ENCODE peak calls at places on chromosomes 2 and 18, in ten cellular contexts. U is choroid plexus epithelial cell, B is PC-3, P is foreskin fibroblast, A is tibial artery, G is astrocyte of the spinal cord, I is cardiac fibroblast, W is DND-41, V is HCT116, X is GM13976. R is an unnamed sample.

GRCh38 chr2:207819021-207819687 is 49.4 kb upstream of the FZD5 start:
- DNase-seq in W (no peak), U (no peak), P (no peak), V (no peak), G (no peak), I (no peak), B (no peak), A (no peak), X (no peak), R (no peak)

GRCh38 chr2:108960006-108960405 is 29.0 kb downstream of the EDAR start:
- DNase-seq in U (peak), B (no peak), G (no peak), V (no peak), A (peak), I (no peak), W (no peak), P (no peak), X (no peak), R (no peak)

GRCh38 chr2:133458280-133458679 is 110.0 kb downstream of the NCKAP5 start:
- DNase-seq in B (peak), A (no peak), U (peak), V (no peak), I (peak), P (peak), X (no peak), W (no peak), G (peak), R (no peak)

GRCh38 chr2:85131116-85131515 is 2.1 kb upstream of the TCF7L1 start:
- DNase-seq in W (no peak), P (peak), G (peak), V (no peak), U (peak), A (no peak), I (peak), X (no peak), B (peak), R (peak)

GRCh38 chr2:232970051-232970450 is 43.0 kb downstream of the NGEF start:
- DNase-seq in W (no peak), V (no peak), B (no peak), G (no peak), P (no peak), U (peak), I (no peak), A (no peak), X (no peak), R (no peak)

GRCh38 chr2:58688813-58689212 is 447.7 kb upstream of the FANCL start:
- DNase-seq in W (no peak), A (no peak), X (no peak), G (no peak), I (no peak), U (no peak), P (no peak), B (no peak), V (no peak), R (no peak)

GRCh38 chr2:128632491-128632780 is 313.8 kb upstream of the HS6ST1 start:
- DNase-seq in G (no peak), X (no peak), P (no peak), B (no peak), V (no peak), W (peak), U (no peak), I (no peak), A (no peak), R (no peak)

GRCh38 chr18:9022397-9023170 is 79.9 kb upstream of the NDUFV2 start:
- DNase-seq in X (no peak), U (peak), W (no peak), V (no peak), B (peak), I (no peak), P (no peak), A (no peak), G (peak), R (no peak)

GRCh38 chr2:3927031-3927430 is 223.7 kb downstream of the DCDC2C start:
- DNase-seq in U (no peak), G (no peak), A (no peak), I (no peak), V (no peak), X (no peak), P (no peak), W (no peak), B (no peak), R (no peak)

GRCh38 chr2:195575879-195576391 is 81.1 kb upstream of the SLC39A10 start:
- DNase-seq in I (peak), A (no peak), U (peak), B (peak), P (peak), V (peak), G (peak), X (peak), W (peak), R (peak)

GRCh38 chr2:85935746-85936208 is 47.0 kb upstream of the ST3GAL5 start:
- DNase-seq in W (no peak), X (no peak), U (peak), A (no peak), V (peak), P (peak), G (peak), I (peak), B (peak), R (no peak)

GRCh38 chr2:220930542-220931076 is 641.5 kb downstream of the EPHA4 start:
- DNase-seq in G (no peak), V (no peak), B (no peak), A (no peak), X (no peak), U (no peak), P (peak), I (no peak), W (no peak), R (no peak)

GRCh38 chr18:55013685-55014084 is 54.4 kb upstream of the CCDC68 start:
- DNase-seq in P (no peak), B (no peak), V (no peak), U (no peak), I (no peak), A (no peak), W (no peak), G (no peak), X (no peak), R (no peak)

GRCh38 chr2:64698668-64699444 is 45.1 kb upstream of the SERTAD2 start:
- DNase-seq in V (peak), G (peak), A (no peak), X (peak), P (peak), U (peak), W (no peak), I (peak), B (peak), R (no peak)

GRCh38 chr18:58605027-58606020 is 23.6 kb downstream of the ALPK2 start:
- DNase-seq in W (no peak), U (peak), X (no peak), G (peak), P (peak), I (peak), A (no peak), B (peak), V (peak), R (peak)

GRCh38 chr2:26915316-26915715 is 55.1 kb upstream of the MAPRE3 start:
- DNase-seq in W (no peak), X (no peak), B (no peak), I (no peak), A (no peak), U (no peak), G (no peak), P (no peak), V (no peak), R (no peak)

GRCh38 chr2:218272531-218273212 is 2.4 kb downstream of the PNKD start:
- DNase-seq in P (peak), W (peak), X (peak), U (peak), G (peak), A (peak), I (peak), B (peak), V (peak), R (peak)
- TF ChIP-seq CTCF in P (peak), W (peak), X (peak), U (peak), G (peak), A (peak), I (peak), B (peak), V (peak), R (peak)

GRCh38 chr2:41695714-41696113 is 352.1 kb upstream of the PKDCC start:
- DNase-seq in V (no peak), W (no peak), I (no peak), B (no peak), P (no peak), X (no peak), G (no peak), A (no peak), U (no peak), R (no peak)
- TF ChIP-seq CTCF in V (no peak), W (no peak), I (no peak), B (no peak), P (no peak), X (no peak), G (no peak), A (no peak), U (no peak), R (no peak)

GRCh38 chr18:3771121-3771971 is 321.4 kb downstream of the TGIF1 start:
- DNase-seq in B (peak), G (peak), I (peak), A (peak), U (peak), P (peak), W (peak), V (peak), X (peak), R (peak)

GRCh38 chr18:3775996-3776395 is 326.0 kb downstream of the TGIF1 start:
- DNase-seq in W (no peak), A (no peak), U (no peak), G (no peak), B (no peak), V (no peak), X (no peak), P (no peak), I (no peak), R (no peak)

GRCh38 chr18:3777719-3778118 is 327.7 kb downstream of the TGIF1 start:
- DNase-seq in X (no peak), V (no peak), G (no peak), P (no peak), A (no peak), I (no peak), W (no peak), U (no peak), B (no peak), R (no peak)

DNA sequence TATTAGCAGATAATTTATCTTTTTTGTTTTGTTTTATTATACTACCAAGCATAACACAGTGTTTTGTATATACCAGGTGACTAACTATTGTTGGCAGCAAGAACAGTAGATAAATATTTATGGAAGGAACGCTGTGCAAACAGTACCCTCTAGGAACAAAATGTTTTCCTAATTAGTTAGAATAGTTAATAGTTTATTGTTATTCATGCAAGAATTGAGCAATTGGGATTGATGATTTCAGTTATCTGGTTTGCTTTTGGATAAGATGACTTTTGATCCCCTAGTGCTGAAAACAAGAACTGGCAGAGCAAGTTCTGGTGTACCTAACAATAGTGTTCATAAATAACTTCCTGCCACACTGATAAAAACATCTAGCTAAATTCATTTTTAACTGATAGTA is 323.3 kb downstream of the TGIF1 start:
- DNase-seq in U (peak), P (peak), B (peak), X (no peak), I (peak), V (no peak), W (no peak), A (no peak), G (no peak), R (no peak)
- TF ChIP-seq CTCF in U (no peak), P (no peak), B (peak), X (no peak), I (peak), V (no peak), W (no peak), A (no peak), G (no peak), R (no peak)

GRCh38 chr2:1900736-1901135 is 156.4 kb upstream of the PXDN start:
- DNase-seq in B (no peak), P (no peak), U (peak), I (no peak), A (no peak), W (no peak), V (no peak), X (no peak), G (no peak), R (no peak)
- TF ChIP-seq CTCF in B (no peak), P (no peak), U (peak), I (no peak), A (no peak), W (peak), V (peak), X (no peak), G (peak), R (no peak)

GRCh38 chr2:75476778-75477177 is 84.0 kb downstream of the EVA1A start:
- DNase-seq in B (no peak), I (peak), U (peak), X (no peak), A (no peak), V (no peak), P (peak), G (peak), W (peak), R (peak)

GRCh38 chr2:75483878-75484277 is 76.9 kb downstream of the EVA1A start:
- DNase-seq in U (no peak), G (no peak), V (no peak), A (no peak), B (no peak), I (no peak), W (no peak), P (no peak), X (no peak), R (no peak)

GRCh38 chr2:75482398-75482797 is 78.3 kb downstream of the EVA1A start:
- DNase-seq in A (no peak), W (peak), G (no peak), I (no peak), B (no peak), V (no peak), P (no peak), X (no peak), U (no peak), R (no peak)

GRCh38 chr2:75484840-75485239 is 75.9 kb downstream of the EVA1A start:
- DNase-seq in P (no peak), G (no peak), B (no peak), V (no peak), X (no peak), W (no peak), U (no peak), A (no peak), I (no peak), R (no peak)

GRCh38 chr2:75481041-75481836 is 79.5 kb downstream of the EVA1A start:
- DNase-seq in P (peak), I (peak), W (peak), B (peak), A (no peak), V (peak), X (no peak), G (peak), U (peak), R (no peak)
- TF ChIP-seq CTCF in P (peak), I (peak), W (peak), B (peak), A (no peak), V (peak), X (no peak), G (peak), U (peak), R (no peak)

GRCh38 chr2:238706163-238706562 is 141.7 kb upstream of the TWIST2 start:
- DNase-seq in P (no peak), X (no peak), A (no peak), U (no peak), V (no peak), G (no peak), B (no peak), W (no peak), I (no peak), R (no peak)

GRCh38 chr2:238703436-238703835 is 144.4 kb upstream of the TWIST2 start:
- DNase-seq in I (no peak), A (no peak), V (no peak), P (no peak), X (no peak), B (no peak), G (no peak), U (no peak), W (no peak), R (no peak)

GRCh38 chr2:238709324-238709723 is 138.6 kb upstream of the TWIST2 start:
- DNase-seq in U (peak), I (no peak), G (no peak), P (peak), X (no peak), B (no peak), W (no peak), A (no peak), V (no peak), R (no peak)

GRCh38 chr2:238704471-238705230 is 143.2 kb upstream of the TWIST2 start:
- DNase-seq in V (no peak), W (no peak), P (no peak), A (peak), X (no peak), I (no peak), U (no peak), G (no peak), B (no peak), R (no peak)

GRCh38 chr2:238706673-238707072 is 141.2 kb upstream of the TWIST2 start:
- DNase-seq in V (no peak), I (no peak), W (no peak), A (no peak), P (no peak), B (peak), G (no peak), X (no peak), U (no peak), R (no peak)
- TF ChIP-seq CTCF in V (peak), I (peak), W (no peak), A (peak), P (peak), B (peak), G (peak), X (no peak), U (peak), R (no peak)

GRCh38 chr2:174522553-174522952 is 35.7 kb upstream of the GPR155 start:
- DNase-seq in V (no peak), G (no peak), I (peak), B (peak), A (no peak), X (peak), U (peak), P (peak), W (no peak), R (no peak)
- TF ChIP-seq CTCF in V (peak), G (peak), I (peak), B (peak), A (peak), X (no peak), U (peak), P (peak), W (peak), R (peak)

DNA sequence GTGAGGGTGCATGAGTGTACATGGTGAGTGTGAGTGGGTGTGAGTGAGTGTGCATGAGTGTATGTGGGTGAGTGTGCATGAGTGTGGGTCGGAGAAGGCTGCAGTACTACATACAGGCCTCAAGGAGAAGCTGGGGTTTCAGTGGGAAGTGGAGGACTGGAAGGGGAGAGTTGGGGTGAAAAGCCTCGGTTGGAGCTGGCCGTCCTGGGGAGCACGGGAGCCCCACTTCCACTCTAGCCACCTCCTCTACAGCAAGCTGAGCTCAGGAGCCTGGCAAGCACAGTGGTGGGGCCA is 68.7 kb upstream of the HPCAL1 start:
- DNase-seq in A (peak), B (no peak), W (no peak), X (no peak), U (no peak), P (no peak), G (no peak), V (no peak), I (no peak), R (no peak)
- TF ChIP-seq CTCF in A (no peak), B (no peak), W (no peak), X (no peak), U (peak), P (no peak), G (peak), V (no peak), I (peak), R (no peak)

GRCh38 chr18:34354351-34354750 is 129.6 kb upstream of the NOL4 start:
- DNase-seq in I (no peak), U (no peak), B (no peak), W (no peak), P (no peak), X (no peak), A (no peak), G (no peak), V (no peak), R (no peak)

GRCh38 chr18:34357944-34358580 is 133.3 kb upstream of the NOL4 start:
- DNase-seq in V (no peak), G (no peak), I (no peak), W (no peak), B (no peak), U (no peak), A (no peak), P (no peak), X (no peak), R (no peak)

GRCh38 chr18:34350778-34351177 is 126.1 kb upstream of the NOL4 start:
- DNase-seq in V (no peak), U (no peak), P (no peak), W (no peak), I (no peak), X (no peak), B (no peak), G (no peak), A (no peak), R (no peak)

DNA sequence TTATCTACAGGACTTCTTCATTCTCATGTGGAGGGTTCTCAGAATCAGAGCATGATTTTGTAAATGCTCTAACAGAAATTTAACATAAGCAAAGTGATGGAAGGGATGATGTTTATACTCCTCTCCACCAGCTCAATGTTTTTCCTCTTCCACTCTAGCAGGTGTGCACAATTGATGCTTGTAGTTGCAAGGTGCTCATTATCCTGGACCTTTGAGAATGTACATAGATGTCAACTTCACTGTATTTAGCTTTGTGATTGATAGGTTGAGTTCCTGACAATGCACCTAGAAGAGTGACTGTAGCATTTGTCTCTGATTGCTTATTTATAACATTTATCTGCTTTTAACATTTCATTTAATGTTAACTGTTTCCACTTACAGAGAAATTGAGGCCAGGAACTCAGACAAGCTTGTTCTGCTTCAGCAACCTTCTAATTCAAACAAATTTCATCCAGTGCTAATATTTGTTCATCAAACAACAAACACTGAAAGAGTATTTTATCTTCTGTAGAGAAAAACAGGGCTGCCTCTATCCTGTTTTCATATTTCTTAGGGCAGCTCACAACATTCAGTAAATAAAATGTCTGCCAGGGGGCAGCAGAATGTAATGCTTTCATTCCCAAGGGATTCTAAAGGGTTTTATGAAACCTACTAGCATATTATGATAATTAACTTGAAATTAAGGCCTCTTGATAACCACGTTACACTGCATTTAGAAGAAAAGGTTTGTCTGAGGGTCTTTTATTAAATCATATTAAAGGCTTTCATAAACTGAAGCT is 127.9 kb upstream of the NOL4 start:
- DNase-seq in W (no peak), A (no peak), I (peak), G (peak), X (no peak), B (peak), P (peak), U (peak), V (no peak), R (no peak)
- TF ChIP-seq CTCF in W (no peak), A (no peak), I (peak), G (peak), X (no peak), B (peak), P (no peak), U (no peak), V (no peak), R (no peak)

R was measured in activated CD8-positive, alpha-beta T cell treated with anti-CD3 and anti-CD28 coated beads for 36 hours.